ENCODE peak calls at places on chromosomes 13 and 19, in ten cellular contexts. V, T, O, P, E, Z, N, H, Q and L are unnamed samples.

GRCh38 chr19:15629003-15629880 is 11.5 kb upstream of the CYP4F3 start:
- DNase-seq in V (peak; percentile 92), T (peak; percentile 79), O (peak; percentile 87), P (peak; percentile 94), E (peak; percentile 64), Z (no peak), N (no peak), H (peak; percentile 74), Q (peak; percentile 40), L (peak; percentile 84)

GRCh38 chr19:6521718-6522646 is 8.8 kb upstream of the TNFSF9 start:
- DNase-seq in V (no peak), T (no peak), O (peak; percentile 58), P (peak; percentile 92), E (no peak), Z (no peak), N (no peak), H (no peak), Q (no peak), L (peak; percentile 76)

GRCh38 chr13:37884026-37884425 is 14.5 kb upstream of the TRPC4 start:
- DNase-seq in V (no peak), T (no peak), O (no peak), P (no peak), E (no peak), Z (no peak), N (no peak), H (no peak), Q (no peak), L (no peak)

GRCh38 chr19:53980553-53981407 is 10.7 kb upstream of the CACNG6 start:
- DNase-seq in V (no peak), T (no peak), O (no peak), P (no peak), E (peak; percentile 39), Z (no peak), N (no peak), H (peak; percentile 76), Q (peak; percentile 96), L (no peak)

GRCh38 chr13:50842711-50843255 is 709 bp downstream of the DLEU7 start:
- DNase-seq in V (no peak), T (no peak), O (no peak), P (no peak), E (no peak), Z (no peak), N (no peak), H (no peak), Q (no peak), L (no peak)

GRCh38 chr19:52286256-52286655 is 10.7 kb upstream of the ZNF480 start:
- DNase-seq in V (no peak), T (no peak), O (no peak), P (no peak), E (no peak), Z (no peak), N (no peak), H (no peak), Q (no peak), L (no peak)

GRCh38 chr19:9877775-9878510 is 42.8 kb downstream of the PIN1 start:
- DNase-seq in V (no peak), T (no peak), O (no peak), P (no peak), E (peak; percentile 61), Z (no peak), N (no peak), H (no peak), Q (no peak), L (no peak)

GRCh38 chr19:58154287-58154678 is 3.7 kb upstream of the ZNF329 start:
- DNase-seq in V (no peak), T (peak; percentile 67), O (peak; percentile 48), P (no peak), E (peak; percentile 29), Z (peak; percentile 15), N (no peak), H (peak; percentile 8), Q (no peak), L (no peak)

GRCh38 chr19:4278460-4278901 is 585 bp upstream of the SHD start:
- DNase-seq in V (no peak), T (no peak), O (no peak), P (no peak), E (no peak), Z (no peak), N (no peak), H (no peak), Q (no peak), L (no peak)

GRCh38 chr19:24159707-24160106 is 72.7 kb downstream of the ZNF254 start:
- DNase-seq in V (no peak), T (no peak), O (no peak), P (no peak), E (peak; percentile 29), Z (no peak), N (no peak), H (no peak), Q (no peak), L (no peak)
- TF ChIP-seq CTCF in V (no peak), T (no peak), O (no peak), P (peak; percentile 6), E (peak; percentile 37), Z (no peak), N (no peak), H (no peak), Q (no peak), L (no peak)

DNA sequence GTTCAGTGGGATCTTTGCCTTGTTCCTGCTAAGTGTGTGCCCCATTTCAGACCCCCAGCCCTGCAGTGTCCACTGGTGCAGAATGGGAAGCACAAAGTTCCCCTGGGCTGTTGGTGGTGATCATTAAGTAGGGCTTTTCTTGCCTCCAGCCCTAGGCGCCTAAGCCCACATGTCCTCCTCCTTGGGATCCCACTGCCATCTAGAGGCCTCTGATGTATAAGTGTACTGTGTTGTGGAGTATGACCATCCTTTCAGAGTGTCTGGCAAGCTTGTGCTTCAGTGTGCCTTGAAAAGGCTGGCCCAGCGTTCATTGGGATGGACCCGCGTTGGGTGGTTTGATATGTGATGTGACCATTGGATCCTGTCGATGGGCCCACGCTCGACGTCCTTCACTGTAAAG is 71.2 kb downstream of the WASF3 start:
- DNase-seq in V (no peak), T (no peak), O (no peak), P (peak; percentile 49), E (peak; percentile 27), Z (no peak), N (no peak), H (peak; percentile 34), Q (no peak), L (no peak)
- TF ChIP-seq CTCF in V (no peak), T (no peak), O (no peak), P (peak; percentile 23), E (peak; percentile 23), Z (no peak), N (no peak), H (no peak), Q (no peak), L (no peak)

GRCh38 chr13:62510906-62511655 is 1095.4 kb upstream of the PCDH20 start:
- DNase-seq in V (no peak), T (no peak), O (no peak), P (no peak), E (no peak), Z (no peak), N (no peak), H (no peak), Q (no peak), L (no peak)

GRCh38 chr13:62512194-62513141 is 1096.8 kb upstream of the PCDH20 start:
- DNase-seq in V (no peak), T (no peak), O (no peak), P (no peak), E (no peak), Z (peak; percentile 46), N (no peak), H (peak; percentile 66), Q (peak; percentile 1), L (no peak)
- TF ChIP-seq CTCF in V (peak; percentile 13), T (no peak), O (peak; percentile 45), P (peak; percentile 24), E (peak; percentile 61), Z (peak; percentile 66), N (peak; percentile 70), H (peak; percentile 81), Q (peak; percentile 49), L (peak; percentile 29)

DNA sequence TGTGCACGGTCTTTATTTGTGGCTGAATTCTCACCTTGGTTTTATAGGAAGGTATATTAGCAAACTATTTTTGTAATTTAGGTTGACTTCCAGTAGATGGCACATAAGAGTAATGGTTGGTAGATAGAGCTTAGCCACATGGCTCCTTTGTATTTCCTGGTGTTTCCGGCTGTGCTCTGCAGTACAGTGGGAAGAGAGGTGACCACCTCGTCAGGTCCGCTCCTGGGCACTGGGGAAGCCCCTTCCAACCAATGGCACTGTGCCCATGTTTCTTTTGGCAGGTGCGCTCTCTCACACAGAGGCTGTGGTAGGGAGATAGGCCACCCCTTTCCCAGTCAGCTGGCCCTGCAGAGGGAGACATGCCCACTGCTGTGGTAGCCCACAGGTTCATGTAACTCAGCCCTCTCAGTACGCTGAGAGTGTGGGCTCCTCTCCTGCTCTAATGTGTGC is 74.3 kb upstream of the ATP12A start:
- DNase-seq in V (no peak), T (no peak), O (no peak), P (no peak), E (peak; percentile 36), Z (no peak), N (no peak), H (peak; percentile 45), Q (no peak), L (no peak)
- TF ChIP-seq CTCF in V (no peak), T (no peak), O (no peak), P (peak; percentile 78), E (peak; percentile 47), Z (no peak), N (peak; percentile 36), H (peak; percentile 40), Q (peak; percentile 15), L (no peak)